ENCODE peak calls at places on chromosomes 2 and 18, in ten cellular contexts. X is activated gamma-delta T cell, C is T-helper 1 cell, B is T-cell, P is SK-N-DZ, F is GM04504, W is WTC11, K is foreskin fibroblast, N is occipital lobe, Q is GDM1. V is an unnamed sample.

GRCh38 chr18:9454061-9454703 is 21.1 kb upstream of the RALBP1 start:
- DNase-seq in K (peak), Q (no peak), X (no peak), C (no peak), N (no peak), F (no peak), B (no peak), P (no peak), W (no peak), V (no peak)

GRCh38 chr2:20170646-20171250 is 54.2 kb downstream of the SDC1 start:
- DNase-seq in K (no peak), Q (no peak), F (no peak), C (no peak), W (no peak), B (no peak), N (no peak), X (no peak), P (no peak), V (no peak)

GRCh38 chr2:86352137-86352931 is 14.9 kb upstream of the REEP1 start:
- DNase-seq in W (no peak), N (no peak), B (no peak), P (no peak), Q (no peak), X (no peak), K (no peak), F (no peak), C (no peak), V (no peak)

GRCh38 chr18:77990131-77990530 is 740.5 kb downstream of the GALR1 start:
- DNase-seq in P (no peak), C (no peak), K (no peak), W (no peak), F (no peak), Q (no peak), B (no peak), X (no peak), N (no peak), V (no peak)

GRCh38 chr2:217103752-217104540 is 244.1 kb upstream of the TNP1 start:
- DNase-seq in W (no peak), K (peak), P (no peak), X (no peak), Q (no peak), N (no peak), C (no peak), B (no peak), F (peak), V (no peak)

GRCh38 chr18:68072744-68073143 is 556.2 kb upstream of the DSEL start:
- DNase-seq in B (no peak), Q (no peak), K (no peak), W (no peak), P (no peak), N (no peak), X (no peak), F (no peak), C (no peak), V (no peak)

GRCh38 chr2:113098061-113098460 is 29.3 kb upstream of the IL1RN start:
- DNase-seq in Q (no peak), F (no peak), B (no peak), W (no peak), X (no peak), K (no peak), N (no peak), P (no peak), C (no peak), V (no peak)

GRCh38 chr18:35904389-35905037 is 68.0 kb upstream of the RMP24 start:
- DNase-seq in W (no peak), K (no peak), C (no peak), X (no peak), F (no peak), B (no peak), P (no peak), N (no peak), Q (no peak), V (no peak)

GRCh38 chr2:72276876-72277275 is 129.2 kb upstream of the CYP26B1 start:
- DNase-seq in W (no peak), Q (no peak), F (no peak), K (no peak), N (no peak), P (no peak), B (no peak), C (no peak), X (no peak), V (no peak)

GRCh38 chr18:2502394-2502793 is 68.9 kb downstream of the METTL4 start:
- DNase-seq in W (no peak), B (no peak), P (no peak), F (no peak), K (no peak), C (no peak), X (no peak), Q (no peak), N (no peak), V (no peak)

GRCh38 chr2:24613154-24613814 is 122.2 kb downstream of the NCOA1 start:
- DNase-seq in N (no peak), X (no peak), P (peak), B (peak), K (peak), Q (peak), F (peak), C (no peak), W (peak), V (peak)

GRCh38 chr2:60295591-60295962 is 257.9 kb downstream of the BCL11A start:
- DNase-seq in W (peak), B (no peak), P (no peak), F (no peak), C (no peak), X (no peak), Q (no peak), K (no peak), N (no peak), V (no peak)

GRCh38 chr2:145543155-145543554 is 1023.2 kb upstream of the ZEB2 start:
- DNase-seq in C (no peak), X (no peak), N (no peak), B (no peak), F (no peak), W (no peak), K (peak), Q (no peak), P (no peak), V (no peak)

GRCh38 chr2:56148825-56149224 is 35.0 kb upstream of the CCDC85A start:
- DNase-seq in Q (no peak), N (no peak), X (no peak), K (no peak), F (no peak), P (no peak), B (no peak), C (no peak), W (no peak), V (no peak)

GRCh38 chr18:4599312-4599711 is 144.2 kb upstream of the DLGAP1 start:
- DNase-seq in Q (no peak), C (no peak), N (no peak), B (no peak), X (no peak), K (no peak), P (no peak), W (peak), F (no peak), V (no peak)

GRCh38 chr2:124663293-124663997 is 638.4 kb downstream of the CNTNAP5 start:
- DNase-seq in P (no peak), F (no peak), Q (no peak), K (no peak), C (no peak), N (no peak), X (no peak), W (no peak), B (no peak), V (no peak)

GRCh38 chr2:26067980-26068507 is 34.2 kb downstream of the RAB10 start:
- DNase-seq in B (no peak), Q (no peak), N (no peak), P (no peak), F (no peak), X (no peak), W (no peak), K (peak), C (no peak), V (no peak)